ENCODE peak calls at places on chromosomes 3 and 15, in seven cellular contexts. C, X, F, R, T, M and E are unnamed samples.

GRCh38 chr3:156826896-156827882 is 1.0 kb downstream of the LEKR1 start:
- DNase-seq in T (no peak), X (no peak), F (no peak), C (no peak), M (no peak), R (peak), E (no peak)

GRCh38 chr3:41202834-41203345 is 3.6 kb downstream of the CTNNB1 start:
- DNase-seq in T (peak), M (peak), R (peak), F (peak), X (no peak), C (no peak), E (no peak)

GRCh38 chr15:91383532-91383931 is 283.5 kb downstream of the SV2B start:
- DNase-seq in M (no peak), X (no peak), R (no peak), F (no peak), T (no peak), C (no peak), E (no peak)

GRCh38 chr3:194777729-194778128 is 92.0 kb downstream of the FAM43A start:
- DNase-seq in X (no peak), F (no peak), T (no peak), C (no peak), R (no peak), M (no peak), E (no peak)

GRCh38 chr3:38646630-38647029 is 2.9 kb downstream of the SCN5A start:
- DNase-seq in M (no peak), C (peak), F (peak), X (peak), R (peak), T (peak), E (no peak)

GRCh38 chr15:45572627-45573026 is 14.6 kb upstream of the BLOC1S6 start:
- DNase-seq in F (no peak), M (no peak), X (no peak), T (no peak), C (no peak), R (no peak), E (no peak)

GRCh38 chr3:10552631-10552943 is 47.2 kb upstream of the ATP2B2 start:
- DNase-seq in R (no peak), M (no peak), C (peak), T (no peak), F (no peak), X (peak), E (no peak)

GRCh38 chr3:38843898-38844297 is 27.9 kb upstream of the SCN10A start:
- DNase-seq in M (no peak), C (no peak), R (peak), F (peak), T (peak), X (no peak), E (peak)

GRCh38 chr3:173761161-173761560 is 363.6 kb downstream of the NLGN1 start:
- DNase-seq in X (no peak), M (no peak), F (no peak), R (no peak), T (no peak), C (no peak), E (no peak)

GRCh38 chr3:24929521-24929920 is 434.9 kb upstream of the THRB start:
- DNase-seq in T (no peak), F (no peak), M (peak), C (no peak), R (peak), X (no peak), E (no peak)

GRCh38 chr3:18579659-18580058 is 154.5 kb upstream of the SATB1 start:
- DNase-seq in M (no peak), T (no peak), X (no peak), C (no peak), F (no peak), R (no peak), E (no peak)

GRCh38 chr3:65170357-65171090 is 482.7 kb upstream of the ADAMTS9 start:
- DNase-seq in R (peak), X (no peak), M (peak), C (no peak), T (peak), F (peak), E (no peak)

GRCh38 chr15:68656438-68656739 is 77.6 kb downstream of the CORO2B start:
- DNase-seq in C (no peak), F (no peak), T (no peak), X (no peak), M (no peak), R (no peak), E (no peak)

DNA sequence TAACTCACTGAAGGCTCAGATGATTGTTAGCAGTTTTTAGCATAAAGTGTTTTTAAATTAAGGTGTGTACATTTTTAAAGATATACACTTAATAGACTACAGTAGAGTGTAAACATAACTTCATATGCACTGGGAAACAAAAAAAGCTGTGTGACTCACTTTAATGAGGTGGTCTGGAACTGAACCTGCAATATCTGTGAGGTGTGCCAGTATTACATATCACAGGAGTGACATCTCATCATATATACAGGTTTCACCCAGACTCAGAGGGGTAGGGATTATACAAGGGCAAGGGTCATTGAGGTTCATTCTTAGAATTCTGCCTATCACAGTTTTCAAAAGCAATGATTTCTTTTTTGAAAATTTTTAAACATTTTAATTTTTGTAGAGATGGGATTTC is 7.3 kb upstream of the SNRK start:
- DNase-seq in X (no peak), F (no peak), M (no peak), R (no peak), C (no peak), T (no peak), E (no peak)
- H2BK5ac ChIP-seq in X (no peak), F (no peak), M (no peak), R (no peak), C (no peak), T (no peak), E (no peak)

GRCh38 chr3:72520690-72521308 is 327.4 kb downstream of the SHQ1 start:
- DNase-seq in C (no peak), T (peak), X (no peak), F (peak), M (no peak), R (no peak), E (no peak)
- H3K4me2 ChIP-seq in C (no peak), T (no peak), X (no peak), F (peak), M (no peak), R (no peak), E (no peak)

GRCh38 chr3:172119266-172119957 is 80.0 kb downstream of the FNDC3B start:
- DNase-seq in M (no peak), R (no peak), T (no peak), X (no peak), F (no peak), C (no peak), E (no peak)
- H2BK5ac ChIP-seq in M (no peak), R (no peak), T (no peak), X (no peak), F (no peak), C (no peak), E (no peak)

DNA sequence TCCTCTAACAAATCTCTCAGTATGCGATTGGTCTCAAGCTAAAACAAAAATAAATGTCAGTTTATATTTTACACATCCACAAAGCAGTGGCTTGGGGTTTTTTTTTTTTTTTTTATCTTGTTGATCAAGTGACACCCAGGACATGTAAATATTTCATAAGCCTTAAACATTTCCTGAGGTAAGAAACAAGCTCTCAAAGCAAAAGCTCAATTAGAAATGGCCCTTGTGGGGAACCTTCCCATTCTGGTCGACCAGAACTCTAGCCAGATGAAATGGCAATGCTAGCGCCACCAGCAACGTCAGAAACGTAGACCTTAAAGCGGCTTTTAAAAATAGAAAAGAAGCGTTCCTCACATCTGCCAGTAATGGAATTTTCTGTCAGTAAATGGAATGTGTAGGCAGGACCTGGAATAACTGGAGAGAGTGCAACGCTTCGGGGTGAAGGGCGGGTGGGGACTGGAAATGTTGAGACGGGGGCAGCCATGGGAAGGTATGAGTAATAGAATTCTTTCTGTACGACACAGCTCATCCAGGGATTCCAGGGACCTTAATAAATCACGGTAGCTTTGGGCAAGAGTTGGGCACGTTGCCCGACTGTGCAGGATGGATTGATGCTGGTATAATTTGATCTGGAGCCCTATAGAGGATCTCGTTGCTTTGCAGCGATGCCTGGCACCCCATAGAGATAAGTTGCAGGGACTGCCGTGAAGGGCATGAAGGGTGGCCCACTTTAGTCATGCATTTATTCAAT is 44.4 kb downstream of the BTD start:
- DNase-seq in X (no peak), M (peak), F (peak), R (peak), C (no peak), T (peak), E (no peak)
- H3K4me2 ChIP-seq in X (no peak), M (peak), F (peak), R (no peak), C (no peak), T (peak), E (no peak)

GRCh38 chr3:81931265-81931664 is 169.8 kb upstream of the GBE1 start:
- DNase-seq in M (no peak), T (no peak), R (no peak), C (no peak), X (no peak), F (no peak), E (no peak)

GRCh38 chr3:81929697-81930096 is 168.3 kb upstream of the GBE1 start:
- DNase-seq in T (no peak), X (no peak), F (no peak), M (no peak), R (no peak), C (no peak), E (no peak)

GRCh38 chr3:81931852-81932251 is 170.4 kb upstream of the GBE1 start:
- DNase-seq in F (no peak), X (no peak), M (no peak), T (no peak), C (no peak), R (no peak), E (no peak)

GRCh38 chr3:81925385-81925784 is 163.9 kb upstream of the GBE1 start:
- DNase-seq in M (no peak), F (no peak), X (no peak), C (no peak), T (no peak), R (no peak), E (no peak)

DNA sequence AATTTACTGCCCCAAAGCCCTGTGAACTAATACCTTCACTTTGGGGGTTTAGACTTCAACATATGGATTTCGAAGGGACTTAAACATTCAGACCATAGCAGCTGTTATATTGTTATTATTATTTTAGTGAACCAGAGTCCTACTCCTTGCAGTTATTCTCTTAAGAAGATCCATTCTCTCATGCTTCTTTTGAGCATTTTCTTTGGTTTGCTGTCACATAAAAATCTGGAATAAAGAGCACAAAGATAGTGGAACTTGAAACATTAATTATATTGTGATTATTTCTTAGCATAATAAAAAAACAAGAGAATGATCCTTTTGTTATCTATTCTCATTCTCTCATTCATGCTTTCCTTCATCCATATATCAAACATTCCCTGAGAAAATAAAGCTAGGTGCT is 166.4 kb upstream of the GBE1 start:
- DNase-seq in C (no peak), F (no peak), T (no peak), M (no peak), R (no peak), X (no peak), E (no peak)
- H2BK5ac ChIP-seq in C (no peak), F (no peak), T (no peak), M (no peak), R (no peak), X (no peak), E (no peak)

GRCh38 chr3:122635789-122636188 is 44.9 kb upstream of the PARP14 start:
- DNase-seq in C (no peak), M (peak), T (no peak), X (no peak), R (no peak), F (peak), E (no peak)
- H3K4me2 ChIP-seq in C (no peak), M (no peak), T (no peak), X (no peak), R (no peak), F (no peak), E (no peak)

DNA sequence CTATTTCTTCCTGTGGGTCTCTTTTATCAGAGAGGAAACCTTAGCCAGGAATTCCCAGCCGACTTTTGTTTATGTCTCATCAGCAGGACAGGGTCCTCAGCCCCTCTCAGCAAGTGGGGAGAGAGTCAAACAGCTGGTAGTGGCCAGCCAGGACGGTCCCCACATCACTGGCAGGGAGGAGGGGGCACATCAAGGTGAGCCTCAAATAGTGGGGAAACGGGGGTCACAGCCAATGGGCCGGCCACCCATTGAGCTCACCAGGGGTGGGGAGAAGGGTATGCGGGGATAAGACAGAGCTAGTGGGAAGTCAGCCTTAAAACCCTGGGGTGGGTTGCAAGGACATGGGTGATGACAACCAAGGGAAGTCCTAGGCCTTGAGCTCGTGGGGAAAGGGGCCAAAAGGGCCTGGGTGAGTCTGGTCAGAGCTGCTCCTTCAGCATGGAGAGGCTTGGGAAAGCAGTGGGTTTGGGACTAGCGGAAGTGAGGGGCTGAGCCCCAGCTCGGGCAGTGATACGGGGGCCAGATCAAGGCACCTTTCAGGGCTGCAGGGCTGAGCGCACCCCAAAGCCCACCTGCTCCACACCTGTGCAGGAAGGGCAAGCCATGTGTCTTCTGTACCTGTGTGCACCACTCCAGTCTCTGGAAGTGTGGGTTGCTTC is 29.3 kb upstream of the KLF13 start:
- DNase-seq in F (no peak), R (no peak), X (no peak), C (peak), T (no peak), M (no peak), E (no peak)
- H2BK5ac ChIP-seq in F (no peak), R (no peak), X (no peak), C (peak), T (no peak), M (no peak), E (peak)

GRCh38 chr3:160618363-160618762 is 53.0 kb upstream of the KPNA4 start:
- DNase-seq in X (no peak), M (peak), R (no peak), F (no peak), T (no peak), C (no peak), E (no peak)
- H3K4me2 ChIP-seq in X (no peak), M (no peak), R (no peak), F (peak), T (no peak), C (no peak), E (no peak)